ENCODE peak calls at places on chromosomes 16 and 17, in four cellular contexts. C is stomach, K is ovary, U is HCT116. G is an unnamed sample. For H3K4me1, the result is how much of the 10 kb centered on the place peaks cover.

GRCh38 chr17:74201250-74201649 is 2.2 kb upstream of the RPL38 start:
- DNase-seq in C (no peak), U (no peak), K (no peak), G (peak)

GRCh38 chr17:49515196-49515770 is 20.2 kb downstream of the NGFR start:
- DNase-seq in K (peak), U (peak), C (peak), G (peak)

GRCh38 chr16:69444873-69445517 is 20.6 kb downstream of the CYB5B start:
- DNase-seq in C (no peak), U (no peak), K (no peak), G (no peak)

GRCh38 chr16:11004957-11005610 is 60.7 kb downstream of the CLEC16A start:
- DNase-seq in U (no peak), C (no peak), K (no peak), G (no peak)

GRCh38 chr16:17161034-17161433 is 309.7 kb downstream of the XYLT1 start:
- DNase-seq in K (no peak), C (no peak), U (no peak), G (no peak)

GRCh38 chr17:78956254-78956653 is 23.5 kb downstream of the LGALS3BP start:
- DNase-seq in K (no peak), C (no peak), U (no peak), G (no peak)

GRCh38 chr17:35890774-35891155 is 10.6 kb upstream of the CCL5 start:
- DNase-seq in U (no peak), K (no peak), C (peak), G (peak)

GRCh38 chr17:31250229-31250628 is 46.8 kb downstream of the OMG start:
- DNase-seq in K (no peak), C (no peak), U (no peak), G (no peak)

GRCh38 chr17:50763716-50764450 is 3.4 kb downstream of the ANKRD40CL start:
- DNase-seq in U (no peak), K (no peak), C (no peak), G (peak)

GRCh38 chr16:84595052-84595481 is 22.8 kb downstream of the COTL1 start:
- DNase-seq in U (no peak), C (peak), K (no peak), G (peak)

GRCh38 chr17:39547713-39548478 is 59.8 kb downstream of the NEUROD2 start:
- DNase-seq in K (no peak), C (peak), U (peak), G (peak)

GRCh38 chr16:19505600-19506303 is 16.1 kb downstream of the GDE1 start:
- DNase-seq in K (no peak), C (no peak), U (no peak), G (no peak)

GRCh38 chr17:81253358-81254131 is 14.4 kb downstream of the NDUFAF8 start:
- DNase-seq in U (no peak), C (peak), K (peak), G (peak)

GRCh38 chr16:88681709-88682451 is 4.4 kb downstream of the SNAI3 start:
- DNase-seq in C (peak), K (no peak), U (no peak), G (no peak)

GRCh38 chr17:51165680-51166197 is 472 bp upstream of the NME2 start:
- DNase-seq in U (no peak), C (peak), K (no peak), G (no peak)

GRCh38 chr16:83136924-83137323 is 510.2 kb downstream of the CDH13 start:
- DNase-seq in U (no peak), C (no peak), K (no peak), G (no peak)

GRCh38 chr16:20504418-20504817 is 53.1 kb downstream of the ACSM2A start:
- DNase-seq in C (no peak), K (no peak), U (no peak), G (no peak)

GRCh38 chr16:30185683-30186421 is 2.5 kb downstream of the CORO1A start:
- DNase-seq in K (no peak), C (peak), U (no peak), G (peak)

GRCh38 chr16:76246587-76246986 is 30.6 kb upstream of the CNTNAP4 start:
- DNase-seq in U (no peak), C (no peak), K (no peak), G (no peak)

GRCh38 chr16:9033125-9033830 is 58.2 kb upstream of the HAPSTR1 start:
- DNase-seq in U (peak), K (no peak), C (peak), G (peak)

GRCh38 chr17:58995247-58995940 is 111.3 kb downstream of the TRIM37 start:
- DNase-seq in K (no peak), U (no peak), C (no peak), G (no peak)

GRCh38 chr16:1177750-1178149 is 24.8 kb downstream of the CACNA1H start:
- DNase-seq in K (no peak), U (no peak), C (no peak), G (no peak)

GRCh38 chr17:56891751-56892150 is 22.1 kb downstream of the TRIM25 start:
- DNase-seq in U (no peak), C (peak), K (no peak), G (peak)

GRCh38 chr16:2507679-2508064 is 6.1 kb upstream of the ATP6V0C start:
- DNase-seq in U (no peak), K (no peak), C (peak), G (peak)

GRCh38 chr17:80063815-80064585 is 27.6 kb downstream of the CCDC40 start:
- DNase-seq in U (peak), K (peak), C (peak), G (peak)

GRCh38 chr17:50184057-50184456 is 17.4 kb downstream of the COL1A1 start:
- DNase-seq in U (no peak), K (no peak), C (no peak), G (no peak)

GRCh38 chr17:82862758-82863645 is 23.2 kb upstream of the ZNF750 start:
- DNase-seq in U (no peak), C (no peak), K (no peak), G (no peak)
- H3K4me1 ChIP-seq in U (half or more), C (under half), K (under half), G (under half)

GRCh38 chr17:72056727-72057290 is 64.0 kb upstream of the SOX9 start:
- DNase-seq in C (no peak), U (no peak), K (no peak), G (no peak)
- H3K4me3 ChIP-seq in C (no peak), U (no peak), K (no peak), G (peak)

GRCh38 chr16:81861503-81861902 is 82.4 kb downstream of the PLCG2 start:
- DNase-seq in C (no peak), K (no peak), U (no peak), G (no peak)

GRCh38 chr16:81861915-81862314 is 82.8 kb downstream of the PLCG2 start:
- DNase-seq in U (no peak), C (no peak), K (no peak), G (no peak)

GRCh38 chr16:81864646-81865382 is 85.7 kb downstream of the PLCG2 start:
- DNase-seq in C (no peak), U (no peak), K (no peak), G (no peak)

GRCh38 chr16:81860867-81861266 is 81.8 kb downstream of the PLCG2 start:
- DNase-seq in C (no peak), K (no peak), U (no peak), G (no peak)

DNA sequence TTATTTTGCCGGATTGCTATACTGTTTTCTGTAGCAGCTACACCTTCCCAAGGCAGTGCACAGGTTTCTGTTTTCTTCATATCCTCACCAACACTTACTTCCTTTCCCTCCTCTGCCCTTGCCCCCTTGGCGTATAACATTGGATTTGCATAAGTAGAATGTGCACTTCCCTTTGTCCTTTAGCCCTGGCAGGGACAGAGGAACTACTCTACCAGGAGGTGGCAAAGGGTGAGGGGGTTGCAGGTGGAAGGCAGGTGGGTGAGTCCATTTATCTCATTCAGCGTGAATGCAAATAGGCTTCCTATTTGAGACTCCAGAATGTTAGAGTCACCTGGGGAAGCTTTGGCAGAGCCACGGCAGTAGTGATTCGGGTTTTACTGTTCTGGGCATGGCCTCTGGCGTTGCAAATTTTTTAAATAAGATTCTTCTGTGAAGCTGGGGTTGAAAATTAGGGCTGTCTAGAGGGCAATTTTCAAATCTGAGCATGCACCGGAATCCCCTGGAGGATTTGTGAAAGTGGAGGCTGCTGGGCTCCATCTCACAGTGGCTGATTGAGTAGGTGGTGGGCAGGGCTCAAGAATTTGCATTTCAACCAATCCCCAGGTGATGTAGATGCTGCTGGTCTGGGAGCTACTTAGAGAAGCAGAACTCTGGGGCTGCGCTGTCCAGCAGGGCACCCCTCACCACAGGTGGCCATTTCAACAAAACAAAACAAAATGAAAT is 84.7 kb downstream of the PLCG2 start:
- DNase-seq in C (no peak), K (no peak), U (no peak), G (no peak)
- TF ChIP-seq POLR2A in C (no peak), K (no peak), U (no peak), G (no peak)

GRCh38 chr17:29248845-29249244 is 2.2 kb downstream of the CRYBA1 start:
- DNase-seq in C (no peak), K (no peak), U (no peak), G (no peak)
- H3K4me1 ChIP-seq in C (under half), K (under half), U (under half), G (under half)

DNA sequence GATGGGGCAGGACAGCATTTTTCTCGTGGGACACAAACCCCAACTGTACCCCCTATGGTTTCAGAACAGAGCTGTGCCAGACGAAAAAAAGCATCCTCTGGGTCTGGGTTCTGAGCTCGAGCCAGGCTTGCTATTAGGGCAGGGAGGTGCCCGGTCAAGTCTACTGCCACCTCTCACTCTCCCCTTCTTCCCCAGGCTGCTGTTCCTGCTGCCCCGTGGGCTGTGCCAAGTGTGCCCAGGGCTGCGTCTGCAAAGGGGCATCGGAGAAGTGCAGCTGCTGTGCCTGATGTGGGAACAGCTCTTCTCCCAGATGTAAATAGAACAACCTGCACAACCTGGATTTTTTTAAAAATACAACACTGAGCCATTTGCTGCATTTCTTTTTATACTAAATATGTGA is 1.1 kb downstream of the MT1E start:
- DNase-seq in C (no peak), U (no peak), K (no peak), G (no peak)
- H3K4me3 ChIP-seq in C (peak), U (peak), K (peak), G (peak)

GRCh38 chr17:43014020-43014615 is 7.5 kb downstream of the IFI35 start:
- DNase-seq in U (no peak), K (no peak), C (no peak), G (no peak)

GRCh38 chr17:43016216-43016615 is 6.0 kb downstream of the VAT1 start:
- DNase-seq in U (no peak), K (no peak), C (no peak), G (no peak)

GRCh38 chr17:43013296-43013695 is 6.7 kb downstream of the IFI35 start:
- DNase-seq in C (no peak), U (no peak), K (no peak), G (no peak)

GRCh38 chr17:43015579-43015978 is 6.6 kb downstream of the VAT1 start:
- DNase-seq in C (no peak), U (no peak), K (no peak), G (no peak)

DNA sequence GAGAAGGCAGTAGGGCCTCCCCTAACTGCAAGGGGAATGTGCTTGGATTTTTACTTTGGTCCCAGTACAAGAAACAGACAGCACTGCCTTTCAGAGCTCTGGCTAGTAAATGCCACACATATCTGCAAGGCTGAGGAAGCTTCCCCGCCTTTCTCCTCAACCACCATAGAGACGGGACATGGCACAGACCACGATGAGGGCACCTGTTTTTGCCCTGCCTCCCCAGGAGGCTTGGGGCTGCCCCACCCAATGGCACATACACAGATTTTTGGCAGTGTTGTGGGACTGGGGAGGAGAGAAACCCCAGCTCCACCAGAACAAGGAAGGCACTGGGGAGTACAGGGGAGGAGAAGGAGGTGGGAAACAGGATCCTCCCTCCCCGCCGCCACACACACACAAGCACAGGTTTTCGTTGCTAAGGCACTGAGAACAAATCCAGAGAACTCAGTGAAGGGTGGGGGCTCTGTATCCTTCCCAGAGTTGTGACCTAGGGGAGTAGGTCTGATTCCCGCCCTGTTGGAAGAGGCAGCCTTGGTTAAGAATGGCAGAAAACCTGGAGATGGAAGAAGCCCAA is 7.2 kb downstream of the VAT1 start:
- DNase-seq in C (no peak), K (no peak), U (no peak), G (no peak)
- TF ChIP-seq POLR2A in C (no peak), K (no peak), U (no peak), G (no peak)